ENCODE peak calls at places on chromosomes 5 and 9, in four cellular contexts. B is IMR-90, S is neuronal stem cell, Z is mesendoderm. X is an unnamed sample.

GRCh38 chr9:125904155-125904841 is 157.1 kb downstream of the PBX3 start:
- DNase-seq in B (peak; percentile 11), S (no peak), Z (no peak), X (no peak)

GRCh38 chr9:111957856-111958631 is 61.4 kb downstream of the UGCG start:
- DNase-seq in S (no peak), B (peak; percentile 99), Z (no peak), X (no peak)

GRCh38 chr9:12666813-12667212 is 26.4 kb upstream of the TYRP1 start:
- DNase-seq in B (no peak), Z (peak; percentile 37), S (no peak), X (no peak)

GRCh38 chr5:73218552-73219171 is 45.7 kb downstream of the TMEM174 start:
- DNase-seq in B (peak; percentile 72), S (no peak), Z (peak; percentile 57), X (no peak)

GRCh38 chr9:37035472-37036236 is 1.6 kb upstream of the PAX5 start:
- DNase-seq in S (no peak), Z (peak; percentile 62), B (no peak), X (peak; percentile 54)

GRCh38 chr5:142186821-142187594 is 78.4 kb downstream of the NDFIP1 start:
- DNase-seq in B (no peak), Z (peak; percentile 60), S (no peak), X (no peak)

GRCh38 chr9:75930193-75930592 is 39.7 kb downstream of the PCSK5 start:
- DNase-seq in S (peak; percentile 14), B (no peak), Z (no peak), X (no peak)

GRCh38 chr9:83508072-83508471 is 30.1 kb downstream of the FRMD3 start:
- DNase-seq in B (no peak), Z (no peak), S (no peak), X (no peak)

GRCh38 chr5:57695179-57695578 is 212.6 kb upstream of the ACTBL2 start:
- DNase-seq in Z (no peak), B (no peak), S (no peak), X (no peak)

DNA sequence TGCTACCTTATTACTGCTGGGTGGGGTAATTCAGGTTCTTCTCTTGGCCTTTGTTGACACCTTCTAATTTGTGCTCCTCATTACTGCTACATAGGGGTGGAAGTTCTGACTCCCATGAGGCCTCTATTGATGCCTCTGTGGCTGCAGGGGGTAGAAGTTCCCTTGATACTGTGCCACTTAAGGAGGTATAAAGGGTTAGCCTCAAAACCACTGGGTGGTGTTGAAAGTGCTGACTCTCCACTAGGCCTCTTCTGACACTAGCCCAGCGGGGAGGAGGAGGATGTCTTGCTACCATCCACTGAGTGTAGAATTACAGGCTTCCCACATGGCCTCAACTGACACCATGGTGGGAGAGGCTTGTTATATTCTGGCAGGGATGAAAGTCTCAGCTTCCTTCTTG is 36.7 kb upstream of the CCDC112 start:
- DNase-seq in B (peak; percentile 14), Z (peak; percentile 16), S (no peak), X (no peak)
- H3K27ac ChIP-seq in B (no peak overlapping the region), Z (no peak overlapping the region), S (no peak overlapping the region), X (no peak overlapping the region)

GRCh38 chr5:180072256-180072548 is 643 bp upstream of the RNF130 start:
- DNase-seq in Z (no peak), B (no peak), S (no peak), X (no peak)

GRCh38 chr5:180072556-180072955 is 997 bp upstream of the RNF130 start:
- DNase-seq in B (no peak), S (no peak), Z (no peak), X (no peak)

GRCh38 chr5:180069589-180070247 is 1.8 kb downstream of the RNF130 start:
- DNase-seq in Z (peak; percentile 81), S (no peak), B (no peak), X (no peak)

GRCh38 chr5:180071418-180072255 is at the start of gene RNF130:
- DNase-seq in S (peak; percentile 92), B (peak; percentile 88), Z (peak; percentile 95), X (peak; percentile 91)

DNA sequence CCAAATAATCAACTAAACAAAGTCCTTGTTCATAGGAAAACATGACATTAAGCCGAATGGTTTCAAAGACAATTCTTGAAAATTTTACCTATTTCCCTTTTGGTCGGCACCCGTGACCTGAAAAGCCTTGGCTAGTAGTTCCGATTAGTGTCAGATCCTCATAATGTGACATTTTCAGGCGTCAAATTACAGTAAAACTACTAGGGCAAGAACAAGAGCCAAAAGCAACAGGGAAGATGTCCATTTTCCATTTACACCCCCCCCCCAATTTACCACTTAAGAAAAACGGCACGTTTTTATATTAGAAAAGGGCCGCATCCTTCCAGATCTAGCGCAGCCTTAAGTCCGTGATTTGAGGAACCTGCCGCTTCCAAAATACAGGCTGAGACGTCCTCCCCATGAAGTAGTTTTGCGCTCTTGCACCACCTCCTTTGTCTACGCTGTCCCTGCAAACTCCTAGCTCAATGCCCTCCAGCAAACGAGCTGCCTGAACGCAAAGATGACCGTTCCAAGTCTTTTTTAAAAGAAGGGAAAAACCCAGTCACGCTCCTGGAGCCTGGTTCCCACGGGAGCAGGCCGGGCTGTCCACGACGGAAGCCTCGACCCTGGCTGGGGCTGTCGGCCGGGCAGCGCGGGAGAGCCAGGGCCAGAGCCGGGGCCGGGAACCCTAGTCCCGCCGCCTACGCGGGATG is 687 bp downstream of the RNF130 start:
- DNase-seq in B (peak; percentile 55), Z (peak; percentile 73), S (no peak), X (no peak)
- H4K8ac ChIP-seq in B (peak overlapping the region; percentile 31), Z (no peak overlapping the region), S (no peak overlapping the region), X (no peak overlapping the region)

DNA sequence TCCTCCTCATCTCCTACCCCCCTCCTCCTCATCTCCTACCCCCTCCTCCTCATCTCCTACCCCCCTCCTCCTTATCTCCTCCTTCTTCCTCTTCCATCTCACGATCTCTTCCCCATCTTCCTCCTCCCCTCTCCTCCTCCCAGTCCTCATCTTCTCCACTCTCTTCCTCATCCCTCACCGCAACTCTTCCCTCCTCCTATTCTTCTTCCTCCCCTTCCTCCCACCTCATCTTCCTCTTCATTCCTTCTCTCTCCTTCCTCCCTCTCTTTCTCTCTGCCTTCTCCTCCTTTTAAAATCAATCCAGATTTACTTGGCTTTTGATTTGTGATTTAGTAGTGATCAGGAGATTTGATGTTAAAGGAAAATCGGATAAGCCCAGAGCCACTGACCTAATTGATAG is 15.0 kb upstream of the BOD1 start:
- DNase-seq in Z (no peak), S (no peak), B (no peak), X (no peak)
- H3K27ac ChIP-seq in Z (no peak overlapping the region), S (no peak overlapping the region), B (no peak overlapping the region), X (no peak overlapping the region)

GRCh38 chr9:127916665-127917581 is at the start of gene ST6GALNAC4:
- DNase-seq in Z (peak; percentile 91), S (peak; percentile 93), B (peak; percentile 88), X (peak; percentile 97)
- H4K8ac ChIP-seq in Z (no peak within 1 kb of the TSS), S (no peak within 1 kb of the TSS), B (peak within 1 kb of the TSS; percentile 18), X (no peak within 1 kb of the TSS)

DNA sequence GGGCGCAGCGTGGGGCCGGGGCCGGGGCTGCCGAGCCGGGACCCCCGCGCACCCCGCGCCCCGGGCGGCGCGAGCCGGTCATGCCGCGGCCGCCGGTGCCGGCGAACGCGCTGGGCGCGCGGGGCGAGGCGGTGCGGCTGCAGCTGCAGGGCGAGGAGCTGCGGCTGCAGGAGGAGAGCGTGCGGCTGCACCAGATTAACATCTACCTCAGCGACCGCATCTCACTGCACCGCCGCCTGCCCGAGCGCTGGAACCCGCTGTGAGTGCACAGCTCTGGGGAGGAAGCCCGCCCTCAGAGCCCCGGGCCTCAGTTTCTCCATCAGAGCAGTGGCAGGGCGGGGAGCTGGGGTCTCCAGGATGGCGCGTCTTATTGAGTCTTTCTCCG is 333 bp downstream of the GALNT12 start:
- DNase-seq in S (no peak), B (no peak), Z (no peak), X (no peak)
- H3K27ac ChIP-seq in S (no peak overlapping the region), B (no peak overlapping the region), Z (no peak overlapping the region), X (no peak overlapping the region)

GRCh38 chr9:134178394-134178780 is 14.0 kb upstream of the RNU6ATAC start:
- DNase-seq in Z (no peak), S (no peak), B (no peak), X (no peak)
- H4K8ac ChIP-seq in Z (no peak overlapping the region), S (no peak overlapping the region), B (no peak overlapping the region), X (no peak overlapping the region)

GRCh38 chr9:33172256-33172678 is 5.1 kb upstream of the B4GALT1 start:
- DNase-seq in B (no peak), S (no peak), Z (peak; percentile 95), X (no peak)
- H3K27ac ChIP-seq in B (no peak overlapping the region), S (no peak overlapping the region), Z (peak overlapping the region; percentile 79), X (no peak overlapping the region)